ENCODE peak calls at places on chromosomes 5 and 9, in seven cellular contexts. A is IMR-90; B is colonic mucosa; S is pancreas; E is CD8-positive, alpha-beta memory T cell; U is psoas muscle; N is upper lobe of right lung. G is an unnamed sample.

GRCh38 chr5:1336749-1337489 is 8.0 kb downstream of the CLPTM1L start:
- DNase-seq in N (peak; percentile 23), E (no peak), A (no peak), B (no peak), S (no peak), U (peak; percentile 26), G (no peak)

GRCh38 chr9:120845255-120845654 is 2.5 kb upstream of the PSMD5 start:
- DNase-seq in B (no peak), U (no peak), S (no peak), N (no peak), A (peak; percentile 52), E (no peak), G (no peak)

GRCh38 chr5:55860709-55861108 is 9.6 kb downstream of the IL31RA start:
- DNase-seq in E (no peak), S (no peak), U (no peak), A (no peak), B (no peak), N (no peak), G (no peak)

GRCh38 chr9:126430124-126430523 is 103.5 kb downstream of the MVB12B start:
- DNase-seq in N (no peak), E (no peak), A (no peak), U (no peak), S (no peak), B (no peak), G (no peak)

GRCh38 chr9:111711548-111711947 is 50.1 kb downstream of the GNG10 start:
- DNase-seq in E (no peak), S (no peak), A (no peak), B (no peak), N (no peak), U (no peak), G (no peak)

GRCh38 chr5:78690593-78690972 is 42.0 kb upstream of the LHFPL2 start:
- DNase-seq in E (no peak), U (no peak), B (no peak), A (no peak), N (no peak), S (no peak), G (no peak)

GRCh38 chr5:159385529-159385928 is 55.2 kb upstream of the IL12B start:
- DNase-seq in A (no peak), N (no peak), B (no peak), U (no peak), S (no peak), E (no peak), G (no peak)

GRCh38 chr5:78295035-78295961 is 800 bp upstream of the AP3B1 start:
- DNase-seq in U (peak; percentile 60), A (no peak), B (peak; percentile 69), E (peak; percentile 49), N (peak; percentile 75), S (peak; percentile 28), G (peak; percentile 30)

GRCh38 chr5:94072116-94072515 is 330.7 kb upstream of the POU5F2 start:
- DNase-seq in B (no peak), E (no peak), N (no peak), U (no peak), A (peak; percentile 22), S (no peak), G (no peak)

GRCh38 chr9:71765693-71766092 is 2.6 kb downstream of the CEMIP2 start:
- DNase-seq in S (no peak), N (no peak), B (peak; percentile 26), A (peak; percentile 72), E (no peak), U (no peak), G (no peak)

GRCh38 chr9:71766663-71767062 is 1.6 kb downstream of the CEMIP2 start:
- DNase-seq in E (peak; percentile 11), U (no peak), S (no peak), B (no peak), A (no peak), N (no peak), G (no peak)

GRCh38 chr9:71769175-71770165 is 1.2 kb upstream of the CEMIP2 start:
- DNase-seq in A (no peak), E (peak; percentile 74), U (peak; percentile 94), S (peak; percentile 94), N (peak; percentile 95), B (peak; percentile 90), G (peak; percentile 88)

GRCh38 chr9:71768388-71769174 is at the start of gene CEMIP2:
- DNase-seq in E (peak; percentile 87), U (peak; percentile 95), B (peak; percentile 91), A (peak; percentile 86), S (peak; percentile 91), N (peak; percentile 96), G (peak; percentile 96)

DNA sequence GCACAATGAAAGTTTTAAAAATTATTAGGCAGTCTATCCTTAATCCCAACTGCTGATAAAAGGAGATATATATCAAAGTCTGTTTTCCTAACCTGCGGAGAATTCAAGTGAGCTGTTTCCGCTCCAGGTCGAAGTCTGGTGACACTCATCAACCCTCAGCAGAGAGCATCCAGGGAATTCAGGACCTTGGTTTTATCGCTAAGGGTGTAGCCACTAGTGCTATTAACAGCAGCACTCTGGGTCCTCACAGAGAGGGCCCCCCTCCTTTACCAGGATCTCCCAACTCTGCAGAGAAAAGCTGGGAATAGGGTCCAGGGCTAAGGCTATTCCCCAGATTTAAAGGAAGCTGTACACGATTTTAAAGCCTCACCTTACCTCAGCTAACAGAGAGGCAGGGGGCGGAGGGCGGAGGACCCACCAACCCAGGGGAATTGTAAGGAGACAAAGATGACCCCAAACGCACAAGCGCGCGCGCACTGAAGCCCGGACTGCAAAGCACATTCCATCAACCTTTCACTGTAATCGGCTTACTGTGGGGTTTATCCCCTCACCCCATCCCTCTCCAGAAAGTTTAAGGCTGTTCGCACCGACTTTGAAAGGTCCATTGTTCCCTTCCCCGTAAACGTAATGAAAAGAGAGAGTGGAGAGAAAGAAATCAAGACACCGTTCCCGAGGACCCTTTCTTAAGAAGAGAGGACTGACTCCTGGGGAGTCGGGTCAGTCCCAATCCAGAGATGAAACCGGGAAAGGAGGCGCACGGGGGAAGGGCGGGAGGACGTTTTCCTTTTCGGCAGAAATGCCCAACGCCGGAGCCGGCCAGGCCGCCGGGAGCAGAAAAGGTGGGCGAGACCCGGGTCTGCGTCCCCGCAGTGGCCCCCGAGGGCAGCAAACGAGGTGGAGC is 642 bp downstream of the CEMIP2 start:
- DNase-seq in S (peak; percentile 17), A (peak; percentile 26), U (peak; percentile 50), E (peak; percentile 10), N (peak; percentile 66), B (peak; percentile 54), G (peak; percentile 31)
- H3K4me1 ChIP-seq in S (peaks cover 33% of the 10 kb centered on the region), A (peaks cover 8% of the 10 kb centered on the region), U (peaks cover 30% of the 10 kb centered on the region), E (peaks cover 46% of the 10 kb centered on the region), N (peaks cover 32% of the 10 kb centered on the region), B (peaks cover 6% of the 10 kb centered on the region), G (peaks cover 4% of the 10 kb centered on the region)

DNA sequence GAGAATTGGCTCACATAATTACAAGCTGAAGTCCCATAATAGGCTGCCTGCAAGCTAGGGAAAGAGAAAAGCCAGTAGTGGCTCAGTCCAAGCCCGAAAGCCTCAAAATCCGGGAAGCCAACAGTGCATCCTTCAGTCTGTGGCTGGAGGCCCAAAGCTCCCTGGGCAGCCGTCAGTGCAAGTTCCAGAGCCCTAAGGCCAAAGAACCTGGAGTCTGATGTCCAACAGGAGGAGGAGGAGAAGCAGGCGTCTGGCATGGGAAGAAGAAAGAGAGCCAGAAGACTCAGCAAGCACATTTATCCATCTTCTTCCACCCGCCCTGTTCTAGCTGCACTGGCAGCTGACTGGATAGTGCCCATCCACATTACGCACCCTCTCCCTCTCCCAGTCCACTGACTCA is 213.4 kb downstream of the GAS1 start:
- DNase-seq in A (no peak), B (no peak), E (no peak), S (no peak), N (no peak), U (peak; percentile 66), G (peak; percentile 74)
- H3K4me1 ChIP-seq in A (peaks cover 16% of the 10 kb centered on the region), B (no peaks in the 10 kb centered on the region), E (no peaks in the 10 kb centered on the region), S (peaks cover 40% of the 10 kb centered on the region), N (no peaks in the 10 kb centered on the region), U (no peaks in the 10 kb centered on the region), G (peaks cover 3% of the 10 kb centered on the region)

GRCh38 chr5:53399921-53400697 is 80.3 kb upstream of the FST start:
- DNase-seq in E (no peak), S (no peak), A (no peak), B (no peak), N (no peak), U (no peak), G (no peak)
- H3K4me1 ChIP-seq in E (no peaks in the 10 kb centered on the region), S (no peaks in the 10 kb centered on the region), A (peaks cover 14% of the 10 kb centered on the region), B (no peaks in the 10 kb centered on the region), N (peaks cover 6% of the 10 kb centered on the region), U (no peaks in the 10 kb centered on the region), G (peaks cover 2% of the 10 kb centered on the region)

GRCh38 chr9:90107864-90108263 is 503.1 kb downstream of the GADD45G start:
- DNase-seq in B (no peak), N (no peak), A (no peak), S (no peak), U (no peak), E (no peak), G (no peak)
- H3K4me1 ChIP-seq in B (no peaks in the 10 kb centered on the region), N (peaks cover 13% of the 10 kb centered on the region), A (no peaks in the 10 kb centered on the region), S (peaks cover 17% of the 10 kb centered on the region), U (peaks cover 36% of the 10 kb centered on the region), E (no peaks in the 10 kb centered on the region), G (peaks cover 3% of the 10 kb centered on the region)

DNA sequence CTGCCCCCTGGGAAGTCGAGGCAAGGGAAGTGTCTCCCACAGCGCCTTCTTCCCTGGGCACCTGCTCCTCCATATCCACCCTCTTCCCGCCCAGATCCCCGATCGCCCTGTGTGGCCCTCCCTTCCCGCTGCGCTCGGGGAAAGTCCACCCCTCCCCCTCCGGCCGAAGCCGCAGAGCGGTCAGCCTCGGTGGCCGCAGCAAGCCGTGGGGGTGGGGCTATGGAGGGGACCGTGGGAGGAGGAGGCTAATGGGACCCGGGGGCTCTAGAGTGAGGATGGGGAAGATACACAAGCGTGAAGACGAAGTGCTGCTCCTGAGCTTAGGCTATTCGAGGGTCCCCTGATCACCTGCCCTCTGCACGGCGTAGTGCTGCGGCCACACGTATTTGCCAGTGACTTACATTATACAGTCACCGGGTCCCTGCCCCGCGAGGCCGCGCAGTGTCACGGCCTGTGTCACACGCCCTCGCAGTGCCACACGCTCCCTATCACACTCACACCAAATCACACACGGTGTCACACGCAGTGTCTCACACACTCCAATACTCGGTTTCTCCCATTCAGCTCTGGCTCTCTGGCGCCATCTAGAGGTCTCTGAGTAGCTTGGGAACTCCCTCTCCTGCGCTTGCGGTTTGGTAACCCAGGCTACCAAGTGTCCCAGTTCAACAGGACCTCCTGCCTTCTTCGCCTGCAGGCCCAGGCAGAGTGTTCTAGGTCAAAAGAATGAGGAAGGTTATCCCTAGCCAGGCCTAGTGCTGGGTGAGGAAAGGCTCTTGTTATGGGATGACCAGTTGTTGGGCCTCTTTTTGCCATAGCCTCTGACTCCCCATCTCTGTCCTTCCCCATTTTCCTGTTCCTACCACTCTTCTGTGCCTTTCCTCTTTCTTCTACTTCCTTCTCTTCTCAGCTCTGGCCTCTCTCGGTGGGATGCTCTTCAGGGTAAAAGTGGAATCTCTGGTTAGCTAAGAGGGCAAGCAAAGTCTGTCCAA is 855 bp upstream of the PCDH1 start:
- DNase-seq in N (peak; percentile 89), S (peak; percentile 86), U (peak; percentile 91), B (peak; percentile 98), A (peak; percentile 80), E (peak; percentile 84), G (peak; percentile 92)
- H3K4me1 ChIP-seq in N (peaks cover 25% of the 10 kb centered on the region), S (peaks cover 15% of the 10 kb centered on the region), U (peaks cover 24% of the 10 kb centered on the region), B (no peaks in the 10 kb centered on the region), A (peaks cover 8% of the 10 kb centered on the region), E (peaks cover 27% of the 10 kb centered on the region), G (peaks cover 3% of the 10 kb centered on the region)

GRCh38 chr9:96413312-96414221 is 4.6 kb downstream of the ZNF367 start:
- DNase-seq in U (no peak), E (no peak), S (no peak), B (no peak), A (no peak), N (no peak), G (no peak)
- H3K4me1 ChIP-seq in U (peaks cover 6% of the 10 kb centered on the region), E (peaks cover 34% of the 10 kb centered on the region), S (peaks cover 6% of the 10 kb centered on the region), B (peaks cover 12% of the 10 kb centered on the region), A (peaks cover 2% of the 10 kb centered on the region), N (peaks cover 7% of the 10 kb centered on the region), G (no peaks in the 10 kb centered on the region)

GRCh38 chr9:89558948-89559347 is 45.9 kb upstream of the GADD45G start:
- DNase-seq in U (no peak), N (no peak), S (no peak), A (no peak), E (no peak), B (no peak), G (no peak)
- H3K4me1 ChIP-seq in U (no peaks in the 10 kb centered on the region), N (peaks cover 17% of the 10 kb centered on the region), S (no peaks in the 10 kb centered on the region), A (peaks cover 4% of the 10 kb centered on the region), E (peaks cover 19% of the 10 kb centered on the region), B (peaks cover 5% of the 10 kb centered on the region), G (no peaks in the 10 kb centered on the region)